ENCODE peak calls at places on chromosome 7, in four cellular contexts. T is mesendoderm, O is HCT116, K is dermis blood vessel endothelial cell. E is an unnamed sample.

GRCh38 chr7:155533827-155534690 is 12.3 kb downstream of the CNPY1 start:
- DNase-seq in T (peak; percentile 78), O (no peak), K (peak; percentile 54), E (peak; percentile 8)

GRCh38 chr7:66556177-66556548 is 72.5 kb upstream of the KCTD7 start:
- DNase-seq in T (no peak), O (no peak), K (no peak), E (no peak)

GRCh38 chr7:75718390-75719031 is 20.2 kb downstream of the HIP1 start:
- DNase-seq in T (no peak), O (no peak), K (no peak), E (no peak)

GRCh38 chr7:22572292-22572691 is 72.3 kb upstream of the STEAP1B start:
- DNase-seq in T (no peak), O (no peak), K (no peak), E (no peak)

GRCh38 chr7:77293046-77293445 is 93.4 kb upstream of the FGL2 start:
- DNase-seq in T (no peak), O (no peak), K (no peak), E (no peak)

GRCh38 chr7:99437946-99438572 is 539 bp downstream of the PTCD1 start:
- DNase-seq in T (no peak), O (no peak), K (no peak), E (no peak)

GRCh38 chr7:28988818-28989595 is 30.9 kb upstream of the TRIL start:
- DNase-seq in T (peak; percentile 69), O (no peak), K (no peak), E (peak; percentile 58)

GRCh38 chr7:18458830-18459229 is 36.7 kb upstream of the HDAC9 start:
- DNase-seq in T (no peak), O (no peak), K (no peak), E (peak; percentile 23)

GRCh38 chr7:25989140-25989705 is 162.8 kb upstream of the NFE2L3 start:
- DNase-seq in T (no peak), O (no peak), K (no peak), E (no peak)

GRCh38 chr7:27129729-27130539 is 623 bp downstream of the HOXA4 start:
- DNase-seq in T (no peak), O (no peak), K (peak; percentile 80), E (no peak)

GRCh38 chr7:158991824-158992621 is 135.7 kb downstream of the DYNC2I1 start:
- DNase-seq in T (no peak), O (no peak), K (no peak), E (no peak)

GRCh38 chr7:44972562-44972961 is 6.3 kb downstream of the MYO1G start:
- DNase-seq in T (no peak), O (no peak), K (no peak), E (no peak)

GRCh38 chr7:117995850-117996650 is 122.8 kb upstream of the CTTNBP2 start:
- DNase-seq in T (no peak), O (no peak), K (no peak), E (peak; percentile 67)

GRCh38 chr7:47791682-47792081 is 156.6 kb downstream of the PKD1L1 start:
- DNase-seq in T (no peak), O (no peak), K (no peak), E (no peak)

GRCh38 chr7:40839881-40840280 is 705.1 kb downstream of the SUGCT start:
- DNase-seq in T (peak; percentile 57), O (no peak), K (no peak), E (peak; percentile 75)

GRCh38 chr7:140326116-140326928 is 72.0 kb downstream of the SLC37A3 start:
- DNase-seq in T (peak; percentile 72), O (no peak), K (peak; percentile 83), E (peak; percentile 48)

GRCh38 chr7:150983893-150984368 is 5.8 kb upstream of the KCNH2 start:
- DNase-seq in T (peak; percentile 77), O (no peak), K (peak; percentile 70), E (no peak)

GRCh38 chr7:2614646-2615330 is 17.0 kb upstream of the TTYH3 start:
- DNase-seq in T (no peak), O (no peak), K (no peak), E (no peak)

GRCh38 chr7:142696456-142697179 is 52.7 kb upstream of the PRSS1 start:
- DNase-seq in T (peak; percentile 78), O (no peak), K (no peak), E (no peak)

GRCh38 chr7:50805425-50806130 is 22.9 kb upstream of the GRB10 start:
- DNase-seq in T (no peak), O (no peak), K (peak; percentile 27), E (no peak)

GRCh38 chr7:127968547-127968946 is 62.7 kb downstream of the LRRC4 start:
- DNase-seq in T (no peak), O (no peak), K (peak; percentile 54), E (no peak)

GRCh38 chr7:66047426-66047825 is 28.2 kb upstream of the ASL start:
- DNase-seq in T (no peak), O (peak; percentile 60), K (peak; percentile 35), E (peak; percentile 95)

GRCh38 chr7:53111061-53111460 is 75.6 kb downstream of the POM121L12 start:
- DNase-seq in T (no peak), O (no peak), K (no peak), E (no peak)

GRCh38 chr7:15015545-15016314 is 113.2 kb upstream of the DGKB start:
- DNase-seq in T (peak; percentile 96), O (peak; percentile 87), K (peak; percentile 82), E (peak; percentile 67)

GRCh38 chr7:100802951-100803350 is 24.4 kb downstream of the EPHB4 start:
- DNase-seq in T (no peak), O (no peak), K (no peak), E (no peak)